ENCODE peak calls at places on chromosomes 16 and 17, in six cellular contexts. C, Z, N, I, A and K are unnamed samples.

GRCh38 chr17:8799001-8799850 is at the start of gene MFSD6L:
- DNase-seq in C (no peak), Z (no peak), N (no peak), I (no peak), A (peak), K (no peak)

GRCh38 chr16:48231675-48232214 is 12.4 kb upstream of the LONP2 start:
- DNase-seq in C (no peak), Z (peak), N (peak), I (no peak), A (peak), K (peak)

GRCh38 chr17:8289103-8289397 is 580 bp downstream of the RANGRF start:
- DNase-seq in C (no peak), Z (no peak), N (peak), I (no peak), A (no peak), K (no peak)

GRCh38 chr17:40563371-40564052 is 1.8 kb downstream of the CCR7 start:
- DNase-seq in C (no peak), Z (peak), N (no peak), I (no peak), A (no peak), K (no peak)

GRCh38 chr17:36833279-36833678 is 104.0 kb upstream of the LHX1 start:
- DNase-seq in C (no peak), Z (no peak), N (no peak), I (no peak), A (no peak), K (no peak)

GRCh38 chr17:17665255-17665654 is 16.0 kb upstream of the RAI1 start:
- DNase-seq in C (no peak), Z (no peak), N (no peak), I (no peak), A (no peak), K (no peak)

GRCh38 chr16:22189473-22190168 is 16.5 kb upstream of the EEF2K start:
- DNase-seq in C (no peak), Z (peak), N (no peak), I (peak), A (peak), K (no peak)

GRCh38 chr17:34712481-34713195 is 133.3 kb downstream of the TMEM132E start:
- DNase-seq in C (no peak), Z (no peak), N (no peak), I (no peak), A (no peak), K (no peak)

GRCh38 chr17:59003860-59004259 is 102.8 kb downstream of the TRIM37 start:
- DNase-seq in C (no peak), Z (no peak), N (no peak), I (no peak), A (no peak), K (no peak)

GRCh38 chr17:4959261-4959965 is 8.2 kb downstream of the SPAG7 start:
- DNase-seq in C (no peak), Z (no peak), N (no peak), I (no peak), A (no peak), K (no peak)